ENCODE peak calls at places on chromosomes 12 and 14, in seven cellular contexts. S is fibroblast of lung; A is mammary epithelial cell; D is brain microvascular endothelial cell; K is pancreas; C is CD4-positive, CD25-positive, alpha-beta regulatory T cell; M is hepatocyte. F is an unnamed sample. For H3K27me3, the result is how much of the 10 kb centered on the place peaks cover.

GRCh38 chr12:79650440-79650839 is 40.3 kb downstream of the PAWR start:
- DNase-seq in S (no peak), A (no peak), D (no peak), K (no peak), C (no peak), M (no peak), F (no peak)

GRCh38 chr14:63759454-63759853 is 31.6 kb upstream of the SGPP1 start:
- DNase-seq in S (no peak), A (no peak), D (no peak), K (no peak), C (peak), M (no peak), F (no peak)

GRCh38 chr12:62683724-62684501 is 217.3 kb downstream of the MON2 start:
- DNase-seq in S (peak), A (no peak), D (no peak), K (peak), C (no peak), M (peak), F (no peak)

GRCh38 chr12:76558684-76559276 is 791 bp downstream of the OSBPL8 start:
- DNase-seq in S (peak), A (peak), D (no peak), K (peak), C (peak), M (peak), F (peak)

GRCh38 chr14:55127491-55127951 is 1.5 kb upstream of the LGALS3 start:
- DNase-seq in S (peak), A (peak), D (peak), K (no peak), C (no peak), M (peak), F (peak)

GRCh38 chr12:102433304-102433703 is 47.1 kb downstream of the IGF1 start:
- DNase-seq in S (peak), A (no peak), D (no peak), K (no peak), C (no peak), M (no peak), F (no peak)

GRCh38 chr12:4266990-4267389 is 6.6 kb upstream of the CCND2 start:
- DNase-seq in S (no peak), A (no peak), D (no peak), K (no peak), C (no peak), M (no peak), F (no peak)

GRCh38 chr14:91947196-91948184 is at the start of gene FBLN5:
- DNase-seq in S (peak), A (peak), D (peak), K (peak), C (no peak), M (peak), F (no peak)

GRCh38 chr12:106220561-106220960 is 27.3 kb downstream of the CKAP4 start:
- DNase-seq in S (no peak), A (no peak), D (no peak), K (no peak), C (no peak), M (no peak), F (no peak)

GRCh38 chr12:81520064-81520945 is 238.8 kb downstream of the PPFIA2 start:
- DNase-seq in S (peak), A (peak), D (no peak), K (no peak), C (no peak), M (no peak), F (no peak)

GRCh38 chr12:132384916-132385315 is 55.5 kb upstream of the GALNT9 start:
- DNase-seq in S (no peak), A (no peak), D (no peak), K (no peak), C (no peak), M (no peak), F (no peak)

GRCh38 chr14:75018684-75019083 is 16.0 kb downstream of the EIF2B2 start:
- DNase-seq in S (no peak), A (no peak), D (no peak), K (peak), C (no peak), M (peak), F (no peak)

GRCh38 chr12:51077930-51078329 is 5.5 kb downstream of the CSRNP2 start:
- DNase-seq in S (peak), A (no peak), D (peak), K (no peak), C (no peak), M (peak), F (no peak)
- H3K27ac ChIP-seq in S (no peak), A (no peak), D (no peak), K (no peak), C (no peak), M (peak), F (no peak)

GRCh38 chr14:22390195-22390594 is 198.8 kb downstream of the DAD1 start:
- DNase-seq in S (no peak), A (no peak), D (no peak), K (no peak), C (no peak), M (no peak), F (no peak)

GRCh38 chr14:22384974-22385526 is 204.0 kb downstream of the DAD1 start:
- DNase-seq in S (no peak), A (no peak), D (no peak), K (no peak), C (no peak), M (no peak), F (no peak)

GRCh38 chr14:22386924-22387775 is 201.9 kb downstream of the DAD1 start:
- DNase-seq in S (peak), A (peak), D (peak), K (peak), C (no peak), M (peak), F (peak)

GRCh38 chr14:22388669-22389625 is 200.1 kb downstream of the DAD1 start:
- DNase-seq in S (peak), A (peak), D (peak), K (no peak), C (no peak), M (peak), F (peak)

GRCh38 chr14:22387776-22388241 is 201.2 kb downstream of the DAD1 start:
- DNase-seq in S (peak), A (no peak), D (no peak), K (no peak), C (no peak), M (no peak), F (no peak)
- H3K27me3 ChIP-seq in S (under half), A (under half), D (under half), K (under half), C (under half), M (under half), F (under half)

GRCh38 chr14:99818503-99819036 is 25.4 kb downstream of the EML1 start:
- DNase-seq in S (peak), A (no peak), D (no peak), K (no peak), C (no peak), M (no peak), F (no peak)

GRCh38 chr14:99816217-99816616 is 23.0 kb downstream of the EML1 start:
- DNase-seq in S (no peak), A (no peak), D (no peak), K (no peak), C (no peak), M (no peak), F (no peak)

GRCh38 chr14:99815696-99816095 is 22.5 kb downstream of the EML1 start:
- DNase-seq in S (no peak), A (no peak), D (no peak), K (no peak), C (no peak), M (no peak), F (no peak)

GRCh38 chr14:99816642-99817041 is 23.4 kb downstream of the EML1 start:
- DNase-seq in S (no peak), A (no peak), D (no peak), K (no peak), C (no peak), M (no peak), F (no peak)

GRCh38 chr14:99817331-99817730 is 24.1 kb downstream of the EML1 start:
- DNase-seq in S (no peak), A (no peak), D (no peak), K (no peak), C (no peak), M (no peak), F (no peak)
- H3K27ac ChIP-seq in S (no peak), A (no peak), D (no peak), K (no peak), C (no peak), M (no peak), F (no peak)

DNA sequence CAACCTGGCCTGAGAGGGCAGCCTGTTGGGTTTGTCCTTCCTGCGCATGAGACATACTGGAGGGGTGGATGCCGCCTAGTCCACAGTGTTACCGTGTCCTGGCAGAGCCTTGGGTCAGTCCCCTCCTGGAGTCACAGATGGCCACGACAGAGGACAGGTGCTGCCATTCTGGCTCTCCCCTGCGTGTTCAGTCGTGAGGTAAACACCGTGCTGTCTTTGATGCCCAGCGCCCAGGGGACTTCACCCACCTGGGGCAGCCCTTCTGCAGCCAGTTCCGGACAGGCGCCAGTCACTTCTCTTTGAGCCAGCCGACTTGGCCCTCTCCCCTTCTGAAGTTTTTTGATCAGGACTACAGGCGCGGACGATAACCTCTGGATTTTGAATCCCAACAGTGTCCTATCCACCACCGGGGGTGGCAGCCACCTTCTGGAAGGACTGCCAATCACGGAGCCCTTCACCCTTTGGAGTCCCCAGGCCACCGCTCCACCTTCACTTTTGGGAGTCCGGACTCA is 933.0 kb downstream of the DIO2 start:
- DNase-seq in S (no peak), A (no peak), D (no peak), K (peak), C (no peak), M (no peak), F (no peak)
- H3K27me3 ChIP-seq in S (under half), A (under half), D (under half), K (under half), C (under half), M (under half), F (under half)

DNA sequence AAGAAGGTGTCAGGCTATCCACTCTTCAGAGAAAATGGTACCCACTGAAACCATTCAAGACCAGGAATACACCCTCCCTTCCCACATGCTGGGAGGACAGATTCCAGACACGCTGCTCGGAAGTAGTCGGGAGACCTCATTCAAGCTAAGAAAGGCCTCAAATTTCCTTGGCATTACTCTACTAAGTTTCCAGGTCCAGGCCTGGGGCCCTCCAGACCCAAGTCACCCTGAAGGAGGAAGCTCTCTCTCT is 27.1 kb upstream of the RPLP0 start:
- DNase-seq in S (no peak), A (no peak), D (no peak), K (no peak), C (no peak), M (no peak), F (no peak)
- H3K27ac ChIP-seq in S (peak), A (peak), D (no peak), K (peak), C (peak), M (peak), F (no peak)

DNA sequence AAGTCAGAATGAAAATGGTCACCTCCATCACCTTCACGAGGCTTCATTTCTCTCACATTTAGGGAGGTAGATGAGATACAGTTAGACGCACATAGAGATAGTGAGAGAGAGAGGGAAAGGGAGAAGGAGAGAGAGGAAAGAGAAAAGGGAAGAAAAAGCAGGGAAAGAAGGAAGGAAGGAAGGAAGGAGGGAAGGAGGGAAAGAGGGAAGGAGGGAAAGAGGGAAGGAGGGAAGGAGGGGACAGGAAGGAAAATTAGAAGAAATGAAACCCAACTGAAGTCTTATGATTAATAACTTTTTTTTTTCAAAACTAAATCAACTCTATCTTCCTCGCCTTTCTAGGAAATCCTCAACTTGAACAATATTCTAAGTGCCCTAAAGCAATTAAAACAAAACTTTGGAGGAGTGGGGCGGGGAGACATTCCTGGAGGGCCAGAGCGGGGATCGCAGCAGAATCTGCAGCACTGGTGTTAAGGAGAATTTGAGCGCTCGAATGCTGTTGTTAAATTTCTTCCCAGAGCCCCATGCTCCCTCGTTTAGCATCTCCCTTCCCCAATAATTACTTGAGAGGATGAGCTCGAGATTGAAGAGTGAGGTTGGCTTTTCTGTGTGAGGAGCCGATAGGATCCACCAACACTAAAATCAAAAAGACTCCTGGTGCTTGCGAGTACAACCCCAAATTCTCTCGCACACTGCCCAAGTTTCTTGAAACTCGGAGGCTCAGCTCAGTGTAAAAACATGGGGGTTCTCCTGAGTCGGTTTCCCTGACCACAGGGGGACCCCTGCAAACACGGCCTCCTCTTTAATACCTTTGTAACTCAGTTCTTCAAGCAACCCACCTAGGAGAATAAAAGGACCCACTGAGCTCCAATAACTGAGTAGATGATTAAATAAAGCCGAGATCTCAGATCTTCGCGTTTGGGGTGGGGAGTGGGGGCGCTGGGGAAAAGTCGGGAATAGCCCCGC is 10.4 kb upstream of the FOXG1 start:
- DNase-seq in S (no peak), A (no peak), D (no peak), K (no peak), C (no peak), M (no peak), F (no peak)
- H3K27me3 ChIP-seq in S (half or more), A (half or more), D (under half), K (half or more), C (under half), M (half or more), F (half or more)

DNA sequence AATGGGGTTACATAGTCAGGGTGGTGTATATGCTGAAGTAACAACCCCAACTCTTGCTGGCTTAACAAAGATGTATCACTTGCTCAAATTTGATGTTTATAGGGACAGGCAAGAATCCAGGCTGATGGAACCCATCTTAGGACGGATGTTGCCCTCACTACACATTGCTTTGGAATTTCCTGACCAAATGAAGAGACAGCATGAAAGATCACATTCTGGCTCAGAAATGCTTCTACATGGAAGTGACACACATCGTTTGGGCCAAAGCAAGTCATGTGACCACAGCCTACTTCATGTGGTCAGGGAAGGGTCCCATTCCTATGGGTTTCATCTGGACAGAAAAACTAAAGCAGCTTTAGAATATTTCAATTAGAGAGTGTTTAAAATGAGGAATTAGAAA is 345.8 kb downstream of the TMEM132D start:
- DNase-seq in S (peak), A (no peak), D (peak), K (no peak), C (no peak), M (no peak), F (no peak)
- H3K27ac ChIP-seq in S (no peak), A (no peak), D (peak), K (no peak), C (no peak), M (no peak), F (no peak)

DNA sequence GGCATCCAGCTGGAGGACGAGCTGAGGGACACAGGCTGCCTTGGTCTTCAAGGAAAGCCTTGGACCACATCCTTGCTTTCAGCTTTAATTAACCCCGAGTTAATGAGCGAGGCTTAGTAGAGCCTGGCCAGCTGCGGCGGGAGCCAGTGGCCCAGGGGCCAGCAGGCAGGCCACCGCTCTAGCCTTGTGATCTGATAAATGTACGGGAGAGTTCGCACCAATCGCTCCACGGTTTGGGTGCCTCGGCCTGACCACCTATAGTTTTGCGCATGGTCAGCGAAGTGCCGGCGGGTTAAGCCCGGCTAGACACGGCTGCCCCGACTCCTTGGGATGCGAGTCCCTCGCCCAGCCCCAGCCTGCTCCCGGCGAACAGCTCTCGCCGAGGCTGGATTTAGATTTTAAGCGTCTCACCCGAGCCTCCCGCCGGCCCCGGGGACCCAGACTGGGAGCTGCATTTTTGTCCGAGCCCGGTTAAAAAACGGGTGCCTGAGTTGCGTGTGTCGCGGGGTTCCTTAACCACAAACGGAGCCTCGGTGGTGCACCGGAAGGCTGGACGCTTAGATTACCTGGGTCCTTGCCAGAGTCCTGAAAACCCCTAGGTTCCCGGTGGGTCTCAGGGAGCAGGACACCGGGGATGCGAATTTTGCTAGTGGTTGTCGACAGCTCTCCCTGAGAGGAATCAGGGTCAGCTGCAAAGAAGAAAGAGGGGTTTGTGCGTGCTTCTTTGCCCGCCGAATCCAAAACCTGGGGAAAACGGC is 2.9 kb upstream of the HOXC12 start:
- DNase-seq in S (no peak), A (no peak), D (no peak), K (no peak), C (no peak), M (no peak), F (no peak)
- H3K27me3 ChIP-seq in S (half or more), A (under half), D (half or more), K (half or more), C (under half), M (half or more), F (under half)